ENCODE peak calls at places on chromosomes 3 and 15, in six cellular contexts. Y is OCI-LY7, P is upper lobe of left lung, B is mucosa of descending colon, L is uterus, F is Panc1. D is an unnamed sample.

GRCh38 chr15:74873756-74874424 is 725 bp upstream of the SCAMP2 start:
- DNase-seq in P (no peak), B (no peak), Y (peak; percentile 37), F (no peak), L (peak; percentile 22), D (no peak)

GRCh38 chr3:3802021-3802420 is 2.8 kb downstream of the LRRN1 start:
- DNase-seq in B (no peak), P (no peak), L (no peak), F (no peak), Y (no peak), D (no peak)

GRCh38 chr15:76994971-76995945 is at the start of gene PSTPIP1:
- DNase-seq in Y (peak; percentile 62), F (no peak), P (peak; percentile 86), B (peak; percentile 89), L (peak; percentile 28), D (no peak)

GRCh38 chr3:196914866-196915265 is 27.5 kb downstream of the NCBP2 start:
- DNase-seq in F (no peak), B (no peak), Y (no peak), P (no peak), L (no peak), D (no peak)

GRCh38 chr15:78207110-78207458 is 27.3 kb downstream of the ACSBG1 start:
- DNase-seq in F (no peak), Y (no peak), L (no peak), P (no peak), B (no peak), D (no peak)

GRCh38 chr3:10867384-10867783 is 51.4 kb downstream of the SLC6A11 start:
- DNase-seq in Y (no peak), B (no peak), L (no peak), P (no peak), F (no peak), D (no peak)

GRCh38 chr3:126393563-126393962 is 1.1 kb upstream of the CFAP100 start:
- DNase-seq in L (no peak), Y (no peak), P (no peak), B (no peak), F (no peak), D (no peak)

GRCh38 chr15:72318408-72318942 is 1.5 kb downstream of the CELF6 start:
- DNase-seq in F (no peak), L (no peak), P (no peak), B (no peak), Y (no peak), D (no peak)

GRCh38 chr3:194851254-194851653 is 165.6 kb downstream of the FAM43A start:
- DNase-seq in B (no peak), Y (no peak), P (no peak), F (no peak), L (no peak), D (no peak)

GRCh38 chr3:190173426-190173825 is 52.7 kb upstream of the P3H2 start:
- DNase-seq in P (no peak), Y (no peak), L (no peak), F (no peak), B (no peak), D (no peak)

GRCh38 chr3:178117641-178118040 is 418.6 kb upstream of the KCNMB2 start:
- DNase-seq in B (no peak), P (no peak), F (no peak), L (no peak), Y (no peak), D (no peak)

GRCh38 chr3:87207500-87207899 is 19.6 kb upstream of the CHMP2B start:
- DNase-seq in L (no peak), B (no peak), F (no peak), Y (no peak), P (no peak), D (no peak)

GRCh38 chr15:39142500-39142899 is 438.4 kb upstream of the THBS1 start:
- DNase-seq in P (no peak), B (no peak), F (no peak), L (no peak), Y (no peak), D (no peak)

GRCh38 chr15:99197861-99198260 is 51.5 kb downstream of the TTC23 start:
- DNase-seq in P (no peak), Y (no peak), B (no peak), F (no peak), L (no peak), D (no peak)

GRCh38 chr3:179272385-179272784 is 21.5 kb upstream of the KCNMB3 start:
- DNase-seq in F (no peak), B (no peak), P (no peak), Y (no peak), L (no peak), D (no peak)

GRCh38 chr3:134094491-134094890 is 64.8 kb upstream of the SLCO2A1 start:
- DNase-seq in F (no peak), L (no peak), P (no peak), B (no peak), Y (no peak), D (no peak)

GRCh38 chr15:62109457-62109856 is 42.7 kb downstream of the C2CD4A start:
- DNase-seq in Y (no peak), B (no peak), L (no peak), F (no peak), P (no peak), D (no peak)

GRCh38 chr15:69530234-69530633 is 77.6 kb downstream of the RPLP1 start:
- DNase-seq in P (no peak), B (no peak), F (no peak), L (no peak), Y (no peak), D (no peak)

GRCh38 chr3:88038561-88038960 is 20.2 kb downstream of the CGGBP1 start:
- DNase-seq in Y (no peak), B (no peak), L (no peak), F (no peak), P (no peak), D (no peak)

GRCh38 chr3:73558399-73559075 is 66.2 kb downstream of the PDZRN3 start:
- DNase-seq in B (no peak), F (no peak), P (no peak), L (no peak), Y (no peak), D (no peak)

GRCh38 chr3:51024121-51024520 is 349.4 kb downstream of the DOCK3 start:
- DNase-seq in B (no peak), L (no peak), P (no peak), F (no peak), Y (no peak), D (no peak)

GRCh38 chr15:74989527-74989926 is 5.8 kb upstream of the SCAMP5 start:
- DNase-seq in Y (no peak), F (no peak), B (no peak), P (no peak), L (no peak), D (no peak)

GRCh38 chr15:91867581-91868026 is 14.1 kb downstream of the SLCO3A1 start:
- DNase-seq in L (peak; percentile 76), F (peak; percentile 46), B (peak; percentile 88), Y (no peak), P (peak; percentile 86), D (no peak)

GRCh38 chr3:194281766-194282165 is 69.4 kb downstream of the CPN2 start:
- DNase-seq in F (no peak), L (peak; percentile 10), Y (no peak), P (no peak), B (no peak), D (no peak)

GRCh38 chr3:115922681-115923347 is 299.5 kb downstream of the GAP43 start:
- DNase-seq in F (no peak), P (no peak), L (no peak), B (no peak), Y (no peak), D (no peak)

GRCh38 chr15:98611031-98611430 is 37.3 kb upstream of the IGF1R start:
- DNase-seq in L (no peak), B (no peak), Y (no peak), F (no peak), P (no peak), D (no peak)

GRCh38 chr3:43883729-43884396 is 193.1 kb downstream of the ABHD5 start:
- DNase-seq in F (no peak), Y (no peak), B (no peak), P (no peak), L (no peak), D (no peak)

GRCh38 chr3:84165278-84165677 is 793.5 kb upstream of the CADM2 start:
- DNase-seq in L (no peak), B (no peak), F (no peak), P (no peak), Y (no peak), D (no peak)

DNA sequence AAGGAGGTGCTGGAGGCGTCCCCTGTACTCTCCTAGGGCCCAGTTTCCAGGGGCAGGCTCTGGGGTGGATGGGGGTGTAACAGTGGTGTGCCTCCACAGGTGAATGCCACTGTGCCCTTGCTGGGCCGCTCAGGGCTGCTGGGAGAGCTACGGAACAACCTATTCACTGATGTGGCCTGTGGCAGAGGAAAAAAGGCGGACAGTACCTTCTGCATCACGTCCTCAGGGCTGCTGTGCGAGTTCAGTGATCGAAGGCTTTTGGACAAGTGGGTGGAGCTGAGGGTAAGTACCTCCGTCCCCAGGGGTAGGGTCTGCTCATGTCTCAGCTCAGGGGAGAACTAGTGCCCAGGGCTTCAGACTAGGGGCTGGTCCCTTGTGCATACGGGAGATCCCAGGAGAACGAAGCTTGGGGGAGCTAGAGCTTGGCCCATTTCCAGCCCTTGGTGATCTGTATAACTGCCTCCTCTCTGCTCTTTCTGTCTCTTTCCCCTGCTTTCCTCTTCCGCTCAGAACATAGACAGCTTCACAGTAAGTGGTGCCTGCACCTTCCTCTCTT is 15.0 kb upstream of the JMJD7 start:
- DNase-seq in F (no peak), P (no peak), B (no peak), L (no peak), Y (no peak), D (no peak)
- H3K36me3 ChIP-seq in F (peaks cover 2% of the 10 kb centered on the region), P (peaks cover 19% of the 10 kb centered on the region), B (no peaks in the 10 kb centered on the region), L (no peaks in the 10 kb centered on the region), Y (no peaks in the 10 kb centered on the region), D (peaks cover 77% of the 10 kb centered on the region)

GRCh38 chr15:68192117-68192516 is 13.0 kb downstream of the CALML4 start:
- DNase-seq in P (no peak), Y (no peak), B (no peak), L (no peak), F (no peak), D (no peak)
- H3K4me1 ChIP-seq in P (peaks cover 3% of the 10 kb centered on the region), Y (peaks cover 55% of the 10 kb centered on the region), B (peaks cover 22% of the 10 kb centered on the region), L (no peaks in the 10 kb centered on the region), F (no peaks in the 10 kb centered on the region), D (peaks cover 17% of the 10 kb centered on the region)

GRCh38 chr15:43436395-43436794 is 56.6 kb downstream of the TP53BP1 start:
- DNase-seq in P (no peak), L (no peak), F (no peak), Y (no peak), B (no peak), D (no peak)

GRCh38 chr15:43433160-43433559 is 59.8 kb downstream of the TP53BP1 start:
- DNase-seq in B (no peak), L (no peak), Y (no peak), F (no peak), P (no peak), D (no peak)

GRCh38 chr15:43434436-43434835 is 58.5 kb downstream of the TP53BP1 start:
- DNase-seq in F (no peak), L (no peak), B (no peak), Y (no peak), P (no peak), D (no peak)

GRCh38 chr15:43439268-43439667 is 53.7 kb downstream of the TP53BP1 start:
- DNase-seq in B (no peak), P (no peak), F (no peak), Y (no peak), L (no peak), D (no peak)

GRCh38 chr15:43433661-43434303 is 59.2 kb downstream of the TP53BP1 start:
- DNase-seq in F (no peak), L (no peak), P (no peak), Y (no peak), B (no peak), D (no peak)
- H3K36me3 ChIP-seq in F (peaks cover 29% of the 10 kb centered on the region), L (no peaks in the 10 kb centered on the region), P (peaks cover 13% of the 10 kb centered on the region), Y (peaks cover 93% of the 10 kb centered on the region), B (no peaks in the 10 kb centered on the region), D (no peaks in the 10 kb centered on the region)

GRCh38 chr3:187746059-187746453 is 788 bp upstream of the BCL6 start:
- DNase-seq in P (no peak), B (no peak), Y (no peak), L (no peak), F (no peak), D (no peak)
- H3K4me1 ChIP-seq in P (peaks cover 35% of the 10 kb centered on the region), B (peaks cover 41% of the 10 kb centered on the region), Y (peaks cover 42% of the 10 kb centered on the region), L (peaks cover 8% of the 10 kb centered on the region), F (peaks cover 57% of the 10 kb centered on the region), D (peaks cover 76% of the 10 kb centered on the region)